ENCODE peak calls at places on chromosomes 2 and 18, in five cellular contexts. T, J, W, V and B are unnamed samples.

GRCh38 chr2:60331106-60331809 is 222.2 kb downstream of the BCL11A start:
- DNase-seq in T (no peak), J (no peak), W (no peak), V (no peak), B (peak; percentile 31)

GRCh38 chr2:173459363-173459762 is 104.7 kb downstream of the CDCA7 start:
- DNase-seq in T (no peak), J (no peak), W (no peak), V (no peak), B (no peak)

GRCh38 chr2:201796478-201796865 is 9.9 kb upstream of the CDK15 start:
- DNase-seq in T (no peak), J (no peak), W (no peak), V (no peak), B (no peak)

GRCh38 chr18:6401687-6402086 is 13.0 kb downstream of the L3MBTL4 start:
- DNase-seq in T (no peak), J (no peak), W (no peak), V (no peak), B (peak; percentile 75)

GRCh38 chr2:64295326-64296149 is 151.3 kb upstream of the PELI1 start:
- DNase-seq in T (no peak), J (no peak), W (no peak), V (no peak), B (no peak)

GRCh38 chr2:134911386-134911785 is 7.2 kb upstream of the CCNT2 start:
- DNase-seq in T (no peak), J (no peak), W (no peak), V (no peak), B (no peak)

GRCh38 chr2:231126123-231126522 is 1.3 kb upstream of the HTR2B start:
- DNase-seq in T (no peak), J (no peak), W (peak; percentile 59), V (no peak), B (no peak)

GRCh38 chr2:152056418-152056817 is 42.4 kb downstream of the CACNB4 start:
- DNase-seq in T (no peak), J (no peak), W (no peak), V (no peak), B (no peak)

GRCh38 chr2:74741651-74742050 is 87.6 kb downstream of the SEMA4F start:
- DNase-seq in T (no peak), J (no peak), W (no peak), V (no peak), B (no peak)

GRCh38 chr2:173652731-173653426 is 298.2 kb downstream of the CDCA7 start:
- DNase-seq in T (no peak), J (no peak), W (no peak), V (peak; percentile 96), B (peak; percentile 91)

GRCh38 chr2:234322766-234323465 is 174.0 kb downstream of the ARL4C start:
- DNase-seq in T (no peak), J (no peak), W (no peak), V (no peak), B (no peak)

GRCh38 chr2:207766697-207767460 is 2.8 kb downstream of the FZD5 start:
- DNase-seq in T (no peak), J (peak; percentile 56), W (peak; percentile 81), V (no peak), B (no peak)

GRCh38 chr2:8477511-8478132 is 204.2 kb upstream of the ID2 start:
- DNase-seq in T (no peak), J (no peak), W (no peak), V (no peak), B (no peak)

GRCh38 chr18:41099451-41099850 is 855.6 kb upstream of the PIK3C3 start:
- DNase-seq in T (no peak), J (no peak), W (no peak), V (peak; percentile 43), B (no peak)

GRCh38 chr18:34643982-34644381 is 66.1 kb upstream of the DTNA start:
- DNase-seq in T (no peak), J (no peak), W (no peak), V (peak; percentile 12), B (no peak)

GRCh38 chr2:24492283-24493272 is 1.5 kb downstream of the NCOA1 start:
- DNase-seq in T (no peak), J (no peak), W (no peak), V (no peak), B (no peak)

GRCh38 chr2:225691711-225692110 is 292.2 kb downstream of the NYAP2 start:
- DNase-seq in T (no peak), J (no peak), W (no peak), V (no peak), B (no peak)

GRCh38 chr2:46878886-46879285 is 36.7 kb downstream of the MCFD2 start:
- DNase-seq in T (no peak), J (peak; percentile 84), W (peak; percentile 48), V (peak; percentile 84), B (peak; percentile 49)

GRCh38 chr2:46879511-46879910 is 36.1 kb downstream of the MCFD2 start:
- DNase-seq in T (peak; percentile 1), J (no peak), W (no peak), V (no peak), B (no peak)

GRCh38 chr2:46876741-46877384 is 38.7 kb downstream of the MCFD2 start:
- DNase-seq in T (peak; percentile 24), J (peak; percentile 74), W (no peak), V (peak; percentile 88), B (peak; percentile 85)

GRCh38 chr2:46878240-46878877 is 37.2 kb downstream of the MCFD2 start:
- DNase-seq in T (peak; percentile 11), J (no peak), W (no peak), V (peak; percentile 25), B (no peak)

GRCh38 chr2:46877619-46878113 is 37.9 kb downstream of the MCFD2 start:
- DNase-seq in T (peak; percentile 16), J (peak; percentile 68), W (no peak), V (no peak), B (no peak)
- H3K4me3 ChIP-seq in T (no peak overlapping the region), J (no peak overlapping the region), W (no peak overlapping the region), V (no peak overlapping the region), B (no peak overlapping the region)

GRCh38 chr2:106037922-106038321 is 156.2 kb downstream of the UXS1 start:
- DNase-seq in T (no peak), J (no peak), W (no peak), V (no peak), B (no peak)

GRCh38 chr2:106041150-106041549 is 153.0 kb downstream of the UXS1 start:
- DNase-seq in T (no peak), J (no peak), W (no peak), V (no peak), B (no peak)

GRCh38 chr2:106037262-106037661 is 156.8 kb downstream of the UXS1 start:
- DNase-seq in T (no peak), J (no peak), W (no peak), V (no peak), B (no peak)

GRCh38 chr2:106039634-106040033 is 154.5 kb downstream of the UXS1 start:
- DNase-seq in T (peak; percentile 20), J (no peak), W (no peak), V (no peak), B (peak; percentile 13)

GRCh38 chr2:106038598-106039375 is 155.3 kb downstream of the UXS1 start:
- DNase-seq in T (no peak), J (no peak), W (no peak), V (no peak), B (no peak)
- H3K27ac ChIP-seq in T (no peak overlapping the region), J (no peak overlapping the region), W (no peak overlapping the region), V (no peak overlapping the region), B (no peak overlapping the region)

DNA sequence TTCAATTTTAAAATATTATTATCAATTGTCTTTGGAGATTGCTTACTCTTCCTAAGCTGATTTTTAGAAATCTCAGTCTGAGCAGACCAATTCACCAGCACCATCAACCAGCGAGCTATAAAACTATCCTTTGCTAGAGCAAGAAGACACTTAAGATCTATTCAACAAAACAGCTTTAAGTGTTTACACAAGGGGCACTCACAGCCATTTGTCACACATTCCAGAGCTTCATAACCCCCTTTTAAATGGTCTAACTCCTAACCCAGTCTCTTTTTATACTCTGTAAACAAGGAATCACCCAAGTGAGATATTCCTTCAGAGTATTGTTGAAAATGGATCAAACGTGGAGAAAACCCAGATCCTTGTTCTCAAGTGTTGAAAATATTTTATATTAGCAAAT is 1294.1 kb upstream of the CHAC2 start:
- DNase-seq in T (no peak), J (no peak), W (no peak), V (no peak), B (no peak)
- TF ChIP-seq CTCF in T (no peak), J (no peak), W (no peak), V (no peak), B (no peak)

GRCh38 chr2:166518634-166519390 is 24.8 kb upstream of the SCN7A start:
- DNase-seq in T (no peak), J (no peak), W (no peak), V (peak; percentile 36), B (no peak)
- H3K4me3 ChIP-seq in T (no peak overlapping the region), J (no peak overlapping the region), W (no peak overlapping the region), V (no peak overlapping the region), B (no peak overlapping the region)